ENCODE peak calls at places on chromosomes 7 and 10, in five cellular contexts. Y is GM12891, Q is GM12878, H is HCT116, X is transverse colon. N is an unnamed sample.

GRCh38 chr7:107961399-107961798 is 41.6 kb downstream of the LAMB1 start:
- DNase-seq in H (no peak), Q (no peak), Y (no peak), X (peak; percentile 37), N (no peak)

GRCh38 chr7:94298943-94299342 is 95.8 kb upstream of the COL1A2 start:
- DNase-seq in Y (no peak), X (no peak), H (no peak), Q (no peak), N (no peak)

GRCh38 chr7:18320971-18321567 is 174.5 kb upstream of the HDAC9 start:
- DNase-seq in Y (peak; percentile 5), H (peak; percentile 43), X (no peak), Q (no peak), N (no peak)

GRCh38 chr10:91210435-91210834 is 10.0 kb upstream of the PCGF5 start:
- DNase-seq in Q (no peak), H (no peak), X (peak; percentile 89), Y (no peak), N (no peak)

GRCh38 chr10:103519798-103520197 is 26.3 kb downstream of the NEURL1 start:
- DNase-seq in X (no peak), H (no peak), Q (no peak), Y (no peak), N (no peak)

GRCh38 chr7:140541513-140542192 is 62.3 kb upstream of the MKRN1 start:
- DNase-seq in X (peak; percentile 64), Q (no peak), H (peak; percentile 75), Y (no peak), N (no peak)

GRCh38 chr7:50614721-50615518 is 49.7 kb upstream of the DDC start:
- DNase-seq in Y (no peak), H (no peak), X (peak; percentile 39), Q (no peak), N (no peak)

GRCh38 chr10:2464476-2464875 is 602.9 kb upstream of the PFKP start:
- DNase-seq in H (no peak), X (no peak), Y (no peak), Q (no peak), N (no peak)

GRCh38 chr10:5479481-5480161 is 19.7 kb downstream of the CALML5 start:
- DNase-seq in Q (no peak), Y (no peak), H (no peak), X (no peak), N (no peak)

GRCh38 chr10:52578871-52579405 is 193.6 kb downstream of the MBL2 start:
- DNase-seq in X (no peak), H (no peak), Q (no peak), Y (no peak), N (no peak)

GRCh38 chr7:118029881-118030422 is 154.0 kb upstream of the LSM8 start:
- DNase-seq in H (no peak), X (no peak), Q (no peak), Y (no peak), N (no peak)

GRCh38 chr7:122438001-122438400 is 133.5 kb upstream of the FEZF1 start:
- DNase-seq in X (no peak), Y (no peak), H (no peak), Q (no peak), N (no peak)

DNA sequence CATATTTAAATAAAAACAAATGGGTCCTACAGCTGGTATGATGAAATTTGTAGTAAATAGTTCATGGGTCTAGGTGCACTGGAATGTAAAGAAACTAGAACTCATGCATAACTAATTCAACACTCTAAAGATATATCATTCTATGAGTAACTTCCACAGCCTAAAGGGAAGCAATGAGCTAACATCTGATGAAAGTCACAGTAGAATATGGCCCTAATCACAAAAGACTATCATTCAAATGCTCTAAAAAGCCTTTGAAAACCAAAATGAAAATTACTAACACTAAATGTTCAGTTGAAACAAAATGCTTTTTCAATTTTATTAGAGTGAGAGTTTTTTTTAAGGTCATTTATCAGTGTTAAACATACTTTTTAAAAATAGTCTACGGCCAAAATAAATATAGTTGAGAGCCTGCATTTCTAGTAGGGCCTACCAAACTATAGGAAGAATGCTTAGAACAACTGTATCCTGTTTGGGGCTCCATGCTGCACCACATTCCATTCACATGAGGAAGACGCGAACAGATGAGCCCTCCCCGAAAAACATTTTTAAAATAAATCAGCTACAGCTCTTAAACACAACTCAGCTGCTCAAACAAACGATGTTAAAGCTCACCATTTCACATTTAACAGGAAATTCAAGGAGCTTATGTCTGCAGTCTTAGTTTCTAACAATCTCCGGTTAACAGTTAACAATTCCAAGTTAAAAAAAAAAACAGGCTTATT is 134.4 kb downstream of the NRBF2 start:
- DNase-seq in H (peak; percentile 43), Q (no peak), X (no peak), Y (no peak), N (no peak)
- TF ChIP-seq POLR2A in H (no peak), Q (peak; percentile 26), X (no peak), Y (peak; percentile 50), N (no peak)

GRCh38 chr10:128540806-128541739 is 414.9 kb upstream of the MKI67 start:
- DNase-seq in H (no peak), X (peak; percentile 42), Q (no peak), Y (no peak), N (no peak)
- TF ChIP-seq POLR2AphosphoS5 in H (no peak), X (no peak), Q (no peak), Y (no peak), N (no peak)

DNA sequence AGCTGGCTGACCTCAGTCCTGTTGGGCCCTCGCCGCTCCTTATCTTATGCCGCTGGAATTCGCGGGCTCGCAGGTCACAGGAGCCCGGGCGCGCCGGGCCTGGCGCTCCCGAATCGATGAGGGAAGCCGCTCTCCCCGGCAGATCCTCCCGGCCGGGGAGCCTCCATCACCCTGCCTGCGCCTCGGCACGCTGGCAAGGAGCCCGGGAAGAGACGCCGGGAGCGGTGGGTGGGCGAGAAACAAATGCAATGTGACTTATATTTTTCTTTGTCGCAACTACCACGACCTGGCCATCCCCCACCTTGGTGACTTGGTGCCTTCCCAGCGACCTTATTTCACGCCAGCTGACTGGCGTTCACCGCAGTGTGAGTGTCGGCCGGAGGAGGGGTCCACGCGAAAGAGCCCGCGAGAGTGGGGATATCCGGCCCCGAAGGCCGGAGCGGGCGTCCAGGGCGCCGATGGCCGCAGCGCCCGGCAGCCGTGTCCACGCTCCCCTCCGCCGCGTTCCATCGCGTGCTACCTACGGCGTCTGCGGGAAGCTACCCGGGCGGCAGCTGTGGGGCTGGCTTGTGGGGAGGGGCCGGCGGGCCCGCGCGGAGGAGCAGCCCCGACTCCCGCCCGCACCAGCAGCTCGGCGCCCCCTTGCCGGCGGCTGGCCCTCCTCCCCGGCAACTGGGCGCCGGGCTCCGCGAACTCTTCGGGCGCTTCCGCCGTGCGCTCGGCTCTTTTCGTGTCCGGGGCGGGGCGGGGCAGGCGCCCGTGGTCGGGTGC is 494 bp upstream of the BMPR1A start:
- DNase-seq in Y (peak; percentile 70), H (peak; percentile 59), Q (no peak), X (peak; percentile 93), N (peak; percentile 78)
- TF ChIP-seq POLR2A in Y (peak; percentile 39), H (peak; percentile 74), Q (peak; percentile 79), X (peak; percentile 84), N (peak; percentile 57)

GRCh38 chr10:92811986-92812385 is 36.3 kb upstream of the EXOC6 start:
- DNase-seq in H (no peak), Q (no peak), Y (no peak), X (no peak), N (no peak)
- TF ChIP-seq POLR2AphosphoS5 in H (no peak), Q (no peak), Y (no peak), X (no peak), N (no peak)

GRCh38 chr10:75230600-75231038 is 5.1 kb downstream of the COMTD1 start:
- DNase-seq in Q (peak; percentile 40), H (peak; percentile 67), Y (peak; percentile 66), X (peak; percentile 94), N (peak; percentile 65)

GRCh38 chr10:75234017-75234682 is 1.6 kb downstream of the COMTD1 start:
- DNase-seq in Q (peak; percentile 78), X (peak; percentile 99), Y (peak; percentile 86), H (peak; percentile 87), N (peak; percentile 88)

GRCh38 chr10:75233444-75234016 is 2.2 kb downstream of the COMTD1 start:
- DNase-seq in X (no peak), Q (no peak), H (no peak), Y (no peak), N (no peak)

GRCh38 chr10:75229961-75230360 is 5.8 kb downstream of the COMTD1 start:
- DNase-seq in Q (no peak), H (no peak), Y (no peak), X (no peak), N (no peak)

DNA sequence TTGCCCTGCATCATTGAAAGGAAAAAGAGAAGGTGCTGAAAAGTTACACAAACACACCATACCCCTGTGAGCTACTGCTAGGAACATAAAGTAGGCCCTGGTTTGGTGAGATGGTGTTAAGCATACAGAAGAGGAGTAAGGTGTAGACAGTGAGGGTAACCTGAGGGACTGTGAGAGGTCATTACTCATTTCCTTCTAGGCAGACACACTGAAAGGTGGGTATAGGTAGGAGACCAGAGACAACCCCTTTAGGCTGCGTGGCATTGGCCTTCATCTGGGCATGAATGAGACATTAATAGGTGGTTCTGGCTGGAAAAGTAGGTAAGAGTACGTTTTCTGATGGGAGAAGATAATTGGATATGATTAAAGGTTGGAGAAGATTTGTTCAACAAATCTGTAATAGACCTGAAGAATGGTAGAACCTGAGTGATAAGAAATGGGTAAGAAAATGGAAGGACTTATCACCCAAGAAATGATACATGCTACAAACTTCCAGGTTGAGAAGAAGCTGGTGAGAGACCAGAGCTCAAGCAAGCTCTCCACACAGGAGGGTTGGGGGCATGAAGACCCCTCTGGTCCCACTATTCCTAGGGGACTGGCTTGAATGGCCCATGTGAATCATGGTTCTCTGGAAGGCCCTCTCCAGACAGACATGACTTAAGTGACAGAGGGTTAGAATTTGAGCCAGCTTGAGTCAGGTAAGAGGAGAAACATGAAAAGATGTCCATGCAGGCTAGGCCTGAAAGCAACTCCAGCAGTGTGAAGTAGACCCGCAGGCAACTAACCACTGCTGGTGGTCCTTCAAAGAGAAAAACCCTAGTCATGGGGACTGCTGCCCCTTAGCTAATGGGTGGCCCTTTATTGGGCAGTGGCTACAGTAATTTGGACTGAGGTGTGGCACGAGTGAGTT is 3.8 kb downstream of the COMTD1 start:
- DNase-seq in Q (no peak), X (no peak), H (no peak), Y (no peak), N (no peak)
- TF ChIP-seq POLR2A in Q (peak; percentile 58), X (no peak), H (no peak), Y (peak; percentile 79), N (peak; percentile 54)

N was measured in GM12892.